ENCODE peak calls at places on chromosome 17, in five cellular contexts. T is T-helper 2 cell; S is T-helper 1 cell; N is fibroblast of lung; Z is activated CD4-positive, alpha-beta T cell treated with anti-CD3 and anti-CD28 coated beads, Interleukin-2, amount 10 ng/mL, durations not matched to agents 7 days and 5 days. K is an unnamed sample.

GRCh38 chr17:31521632-31522283 is 130.3 kb downstream of the RAB11FIP4 start:
- DNase-seq in T (no peak), S (no peak), N (no peak), Z (no peak), K (no peak)

GRCh38 chr17:80710716-80711115 is 166.1 kb downstream of the RPTOR start:
- DNase-seq in T (no peak), S (no peak), N (no peak), Z (no peak), K (no peak)

GRCh38 chr17:74756891-74757290 is 8.5 kb downstream of the NHERF1 start:
- DNase-seq in T (no peak), S (no peak), N (no peak), Z (no peak), K (no peak)

GRCh38 chr17:61415374-61416210 is 15.9 kb downstream of the TBX2 start:
- DNase-seq in T (no peak), S (no peak), N (no peak), Z (no peak), K (no peak)

GRCh38 chr17:3558603-3559269 is 1.1 kb upstream of the TRPV3 start:
- DNase-seq in T (peak), S (peak), N (peak), Z (peak), K (no peak)

GRCh38 chr17:51166198-51166986 is at the start of gene NME2:
- DNase-seq in T (peak), S (peak), N (peak), Z (peak), K (peak)

GRCh38 chr17:14919049-14919545 is 346.0 kb downstream of the PMP22 start:
- DNase-seq in T (no peak), S (no peak), N (no peak), Z (no peak), K (no peak)

GRCh38 chr17:17208013-17208412 is 1.9 kb upstream of the PLD6 start:
- DNase-seq in T (peak), S (no peak), N (no peak), Z (no peak), K (no peak)

GRCh38 chr17:28657756-28658155 is 4.0 kb downstream of the SDF2 start:
- DNase-seq in T (no peak), S (no peak), N (peak), Z (no peak), K (no peak)

K was measured in erythroblast.